ENCODE peak calls at places on chromosome 17, in six cellular contexts. E, G, H, M, Q and I are unnamed samples.

GRCh38 chr17:30170415-30170987 is 53.9 kb downstream of the NSRP1 start:
- DNase-seq in Q (no peak), M (no peak), E (no peak), G (no peak), H (peak; percentile 86), I (no peak)

GRCh38 chr17:59734226-59734625 is 26.8 kb downstream of the VMP1 start:
- DNase-seq in M (no peak), G (no peak), Q (no peak), E (no peak), H (no peak), I (no peak)

GRCh38 chr17:15343749-15344148 is 2.4 kb upstream of the TEKT3 start:
- DNase-seq in H (peak; percentile 19), M (no peak), Q (no peak), E (no peak), G (no peak), I (no peak)

GRCh38 chr17:68972119-68972704 is 17.0 kb upstream of the ABCA8 start:
- DNase-seq in G (no peak), M (no peak), H (peak; percentile 22), E (no peak), Q (no peak), I (no peak)

GRCh38 chr17:81071761-81072741 is 37.1 kb downstream of the BAIAP2 start:
- DNase-seq in Q (no peak), E (no peak), G (no peak), H (no peak), M (no peak), I (no peak)

GRCh38 chr17:36049643-36050042 is 14.4 kb upstream of the CCL18 start:
- DNase-seq in M (no peak), E (no peak), Q (no peak), G (no peak), H (no peak), I (no peak)

GRCh38 chr17:67982034-67982640 is 14.1 kb downstream of the C17orf58 start:
- DNase-seq in E (no peak), Q (no peak), G (no peak), H (no peak), M (no peak), I (no peak)

GRCh38 chr17:15083225-15083624 is 181.9 kb downstream of the PMP22 start:
- DNase-seq in M (no peak), H (no peak), G (no peak), E (no peak), Q (no peak), I (no peak)

GRCh38 chr17:71741836-71742235 is 379.0 kb upstream of the SOX9 start:
- DNase-seq in G (no peak), Q (no peak), H (peak; percentile 39), M (no peak), E (no peak), I (no peak)

GRCh38 chr17:14616508-14616907 is 315.6 kb downstream of the HS3ST3B1 start:
- DNase-seq in H (no peak), M (peak; percentile 57), Q (no peak), G (no peak), E (no peak), I (no peak)

GRCh38 chr17:54749157-54749556 is 151.5 kb upstream of the TOM1L1 start:
- DNase-seq in H (peak; percentile 10), G (no peak), M (no peak), Q (no peak), E (no peak), I (no peak)

GRCh38 chr17:73393962-73394361 is 82.2 kb upstream of the CDC42EP4 start:
- DNase-seq in H (peak; percentile 33), M (no peak), G (no peak), Q (no peak), E (no peak), I (no peak)

GRCh38 chr17:44905006-44906000 is 6.1 kb upstream of the EFTUD2 start:
- DNase-seq in H (no peak), E (no peak), Q (no peak), M (no peak), G (no peak), I (no peak)

GRCh38 chr17:83162035-83162745 is 82.8 kb downstream of the METRNL start:
- DNase-seq in H (no peak), M (no peak), E (peak; percentile 13), Q (peak; percentile 78), G (no peak), I (no peak)

GRCh38 chr17:61072648-61073047 is 327.0 kb upstream of the TBX2 start:
- DNase-seq in M (no peak), G (no peak), H (no peak), E (no peak), Q (no peak), I (peak; percentile 8)

GRCh38 chr17:14048169-14048568 is 21.1 kb upstream of the COX10 start:
- DNase-seq in E (no peak), G (no peak), Q (no peak), H (no peak), M (no peak), I (no peak)

GRCh38 chr17:72022328-72022727 is 98.5 kb upstream of the SOX9 start:
- DNase-seq in E (no peak), M (no peak), Q (no peak), H (no peak), G (no peak), I (no peak)

GRCh38 chr17:79020631-79021301 is 3.2 kb upstream of the C1QTNF1 start:
- DNase-seq in G (no peak), M (no peak), E (no peak), Q (peak; percentile 83), H (peak; percentile 72), I (no peak)

GRCh38 chr17:28948342-28948741 is 3.0 kb downstream of the PHF12 start:
- DNase-seq in Q (peak; percentile 34), E (no peak), H (no peak), G (no peak), M (no peak), I (no peak)

GRCh38 chr17:57120814-57121213 is 35.8 kb downstream of the AKAP1 start:
- DNase-seq in M (no peak), Q (no peak), G (no peak), H (no peak), E (no peak), I (no peak)

GRCh38 chr17:76982408-76983074 is 114.3 kb downstream of the MGAT5B start:
- DNase-seq in M (no peak), Q (no peak), H (no peak), E (no peak), G (peak; percentile 22), I (no peak)

GRCh38 chr17:52297230-52298010 is 138.9 kb upstream of the CA10 start:
- DNase-seq in M (no peak), H (peak; percentile 57), Q (no peak), E (no peak), G (no peak), I (no peak)

GRCh38 chr17:57001541-57001940 is 23.6 kb downstream of the SCPEP1 start:
- DNase-seq in M (no peak), E (no peak), Q (no peak), H (no peak), G (no peak), I (no peak)

GRCh38 chr17:61408151-61409041 is 8.8 kb downstream of the TBX2 start:
- DNase-seq in Q (no peak), E (no peak), H (no peak), G (peak; percentile 35), M (no peak), I (no peak)

GRCh38 chr17:13158511-13159240 is 140.8 kb upstream of the ELAC2 start:
- DNase-seq in H (no peak), E (no peak), Q (no peak), G (no peak), M (no peak), I (no peak)

GRCh38 chr17:81026266-81027036 is 8.5 kb upstream of the BAIAP2 start:
- DNase-seq in G (peak; percentile 45), M (no peak), H (no peak), Q (no peak), E (no peak), I (no peak)

GRCh38 chr17:61314368-61315078 is 85.1 kb upstream of the TBX2 start:
- DNase-seq in E (peak; percentile 73), H (peak; percentile 80), Q (no peak), M (no peak), G (no peak), I (no peak)

GRCh38 chr17:50863931-50864330 is 2.2 kb downstream of the TOB1 start:
- DNase-seq in H (no peak), E (no peak), G (no peak), Q (no peak), M (no peak), I (no peak)
- TF ChIP-seq CTCF in H (no peak), E (no peak), G (no peak), Q (no peak), M (no peak), I (no peak)

GRCh38 chr17:64291268-64291851 is 28.3 kb upstream of the TEX2 start:
- DNase-seq in E (no peak), G (no peak), M (no peak), H (peak; percentile 13), Q (no peak), I (no peak)
- TF ChIP-seq CTCF in E (no peak), G (no peak), M (peak; percentile 28), H (peak; percentile 41), Q (no peak), I (peak; percentile 43)

GRCh38 chr17:42458497-42459255 is at the start of gene ATP6V0A1:
- DNase-seq in G (peak; percentile 97), H (peak; percentile 85), E (peak; percentile 95), M (no peak), Q (peak; percentile 99), I (peak; percentile 60)

GRCh38 chr17:42460371-42460770 is 1.7 kb downstream of the ATP6V0A1 start:
- DNase-seq in Q (no peak), H (no peak), E (no peak), G (no peak), M (no peak), I (no peak)

GRCh38 chr17:42459256-42459982 is 741 bp downstream of the ATP6V0A1 start:
- DNase-seq in H (peak; percentile 70), E (peak; percentile 70), M (no peak), Q (peak; percentile 91), G (peak; percentile 74), I (no peak)

GRCh38 chr17:42457107-42457787 is 1.4 kb upstream of the ATP6V0A1 start:
- DNase-seq in Q (no peak), G (no peak), E (no peak), H (peak; percentile 42), M (no peak), I (no peak)

GRCh38 chr17:42459983-42460300 is 1.3 kb downstream of the ATP6V0A1 start:
- DNase-seq in Q (no peak), M (no peak), H (peak; percentile 58), G (no peak), E (no peak), I (no peak)
- TF ChIP-seq CTCF in Q (no peak), M (no peak), H (no peak), G (no peak), E (no peak), I (no peak)

GRCh38 chr17:63850401-63850800 is 7.9 kb upstream of the SMARCD2 start:
- DNase-seq in G (no peak), H (no peak), Q (no peak), M (no peak), E (no peak), I (no peak)

GRCh38 chr17:63847525-63848249 is 5.2 kb upstream of the SMARCD2 start:
- DNase-seq in G (no peak), Q (no peak), M (no peak), H (no peak), E (no peak), I (no peak)

GRCh38 chr17:63853260-63853659 is 10.8 kb upstream of the SMARCD2 start:
- DNase-seq in M (no peak), H (no peak), Q (no peak), E (no peak), G (no peak), I (no peak)

GRCh38 chr17:63845509-63845908 is 3.0 kb upstream of the SMARCD2 start:
- DNase-seq in Q (no peak), M (no peak), H (no peak), E (no peak), G (no peak), I (no peak)

GRCh38 chr17:63848834-63849689 is 6.6 kb upstream of the SMARCD2 start:
- DNase-seq in H (peak; percentile 95), E (peak; percentile 88), M (peak; percentile 52), Q (peak; percentile 98), G (peak; percentile 94), I (peak; percentile 69)
- TF ChIP-seq CTCF in H (peak; percentile 60), E (peak; percentile 56), M (peak; percentile 63), Q (no peak), G (no peak), I (peak; percentile 69)